ENCODE peak calls at places on chromosomes 16 and 17, in six cellular contexts. P is EL; O is ACHN; T is NCI-H345; M is CD8-positive, alpha-beta memory T cell; D is HEK293T. U is an unnamed sample.

GRCh38 chr17:77951123-77951522 is 7.4 kb upstream of the TNRC6C start:
- DNase-seq in M (no peak), D (no peak), O (no peak), P (no peak), T (no peak), U (no peak)

GRCh38 chr16:56869513-56870270 is 4.7 kb downstream of the SLC12A3 start:
- DNase-seq in T (no peak), M (no peak), P (peak), O (peak), D (peak), U (peak)

GRCh38 chr17:2808367-2809335 is 12.4 kb downstream of the RAP1GAP2 start:
- DNase-seq in O (no peak), T (no peak), P (no peak), D (no peak), M (no peak), U (no peak)

GRCh38 chr16:78113258-78113657 is 13.8 kb downstream of the WWOX start:
- DNase-seq in T (no peak), O (no peak), D (no peak), P (no peak), M (no peak), U (no peak)

GRCh38 chr17:39018267-39019134 is 51.3 kb upstream of the FBXO47 start:
- DNase-seq in T (no peak), D (no peak), P (no peak), M (no peak), O (no peak), U (no peak)

GRCh38 chr17:37570527-37571093 is 38.6 kb downstream of the SYNRG start:
- DNase-seq in P (peak), M (no peak), O (peak), D (peak), T (peak), U (peak)

GRCh38 chr16:64397042-64397441 is 724.8 kb downstream of the CDH11 start:
- DNase-seq in T (no peak), M (no peak), P (peak), O (no peak), D (no peak), U (peak)

GRCh38 chr16:75333770-75334169 is 82.3 kb upstream of the BCAR1 start:
- DNase-seq in T (no peak), O (no peak), D (no peak), M (no peak), P (no peak), U (no peak)

GRCh38 chr16:4733747-4734062 is 366 bp downstream of the ANKS3 start:
- DNase-seq in M (no peak), O (peak), D (no peak), P (no peak), T (no peak), U (no peak)

GRCh38 chr16:81163671-81164070 is 67.5 kb upstream of the GCSH start:
- DNase-seq in P (no peak), D (no peak), O (no peak), T (no peak), M (no peak), U (no peak)

GRCh38 chr16:54194008-54194731 is 92.4 kb downstream of the IRX3 start:
- DNase-seq in P (peak), D (peak), O (no peak), M (no peak), T (peak), U (peak)

GRCh38 chr17:35256629-35257028 is 13.8 kb downstream of the SLFN5 start:
- DNase-seq in T (peak), O (no peak), P (no peak), D (no peak), M (no peak), U (no peak)

GRCh38 chr16:4948903-4949766 is 9.0 kb upstream of the SEC14L5 start:
- DNase-seq in D (no peak), O (no peak), T (no peak), M (no peak), P (no peak), U (no peak)

GRCh38 chr17:869567-870530 is 87.7 kb downstream of the MRM3 start:
- DNase-seq in P (peak), T (no peak), O (peak), D (no peak), M (no peak), U (peak)

GRCh38 chr17:5794881-5795486 is 210.7 kb upstream of the NLRP1 start:
- DNase-seq in T (no peak), D (no peak), P (no peak), O (no peak), M (no peak), U (no peak)

GRCh38 chr16:23786964-23787571 is 32.2 kb downstream of the CHP2 start:
- DNase-seq in O (no peak), M (no peak), T (no peak), D (no peak), P (no peak), U (no peak)

GRCh38 chr17:38967290-38967738 is at the start of gene FBXO47:
- DNase-seq in D (peak), P (peak), M (peak), O (peak), T (no peak), U (peak)

GRCh38 chr17:31068291-31068690 is 26.5 kb upstream of the NF1 start:
- DNase-seq in P (peak), T (no peak), M (peak), O (peak), D (peak), U (no peak)